ENCODE peak calls at places on chromosomes 16 and 17, in four cellular contexts. P is islet precursor cell, J is BE2C, N is right cardiac atrium. B is an unnamed sample.

GRCh38 chr16:13779676-13780075 is 140.3 kb upstream of the ERCC4 start:
- DNase-seq in N (no peak), P (no peak), J (peak), B (no peak)

GRCh38 chr17:42673885-42674754 is 2.7 kb downstream of the PLEKHH3 start:
- DNase-seq in N (peak), J (peak), P (peak), B (peak)

GRCh38 chr16:5333991-5334390 is 236.4 kb upstream of the EEF2KMT start:
- DNase-seq in N (no peak), P (no peak), J (no peak), B (no peak)

GRCh38 chr17:29214215-29215146 is 32.2 kb upstream of the CRYBA1 start:
- DNase-seq in J (no peak), P (no peak), N (no peak), B (no peak)

GRCh38 chr17:14301761-14302401 is 1.0 kb downstream of the HS3ST3B1 start:
- DNase-seq in J (no peak), N (peak), P (peak), B (peak)

GRCh38 chr17:78366109-78366848 is 6.4 kb upstream of the SOCS3 start:
- DNase-seq in N (peak), P (peak), J (peak), B (no peak)

GRCh38 chr16:68447721-68448359 is 468 bp downstream of the SMPD3 start:
- DNase-seq in N (no peak), J (no peak), P (no peak), B (peak)

GRCh38 chr17:55814377-55814776 is 63.5 kb downstream of the PCTP start:
- DNase-seq in P (no peak), J (no peak), N (peak), B (peak)

GRCh38 chr17:62778990-62779681 is 29.0 kb downstream of the MARCHF10 start:
- DNase-seq in N (no peak), J (peak), P (peak), B (no peak)

GRCh38 chr17:45302649-45303173 is 14.1 kb downstream of the MAP3K14 start:
- DNase-seq in P (no peak), N (peak), J (no peak), B (no peak)

GRCh38 chr17:60079401-60079861 is 710 bp upstream of the HEATR6 start:
- DNase-seq in N (no peak), J (no peak), P (no peak), B (no peak)

GRCh38 chr17:8147141-8147804 is 4.9 kb downstream of the PER1 start:
- DNase-seq in N (peak), P (peak), J (no peak), B (peak)

GRCh38 chr17:76268015-76268749 is 3.0 kb downstream of the UBALD2 start:
- DNase-seq in N (peak), P (peak), J (no peak), B (peak)

GRCh38 chr16:55515110-55515509 is 6.2 kb downstream of the LPCAT2 start:
- DNase-seq in N (no peak), J (no peak), P (no peak), B (no peak)

GRCh38 chr17:9054146-9054545 is 32.8 kb downstream of the NTN1 start:
- DNase-seq in P (peak), J (no peak), N (no peak), B (no peak)